ENCODE peak calls at places on chromosome 20, in five cellular contexts. One of them, this sample, is unnamed.

GRCh38 chr20:34111057-34111711 is 859 bp downstream of the EIF2S2 start:
- DNase-seq in fibroblast of mammary gland: peak
- DNase-seq in AG10803: peak
- DNase-seq in epithelial cell of esophagus: peak
- DNase-seq in fibroblast of lung: peak
- DNase-seq in this sample: peak

GRCh38 chr20:19009071-19009688 is 195.6 kb downstream of the SCP2D1 start:
- DNase-seq in AG10803: no peak
- DNase-seq in fibroblast of mammary gland: no peak
- DNase-seq in fibroblast of lung: no peak
- DNase-seq in epithelial cell of esophagus: no peak
- DNase-seq in this sample: peak

GRCh38 chr20:46183768-46184167 is 65.7 kb downstream of the CD40 start:
- DNase-seq in AG10803: no peak
- DNase-seq in fibroblast of mammary gland: no peak
- DNase-seq in fibroblast of lung: no peak
- DNase-seq in epithelial cell of esophagus: no peak
- DNase-seq in this sample: no peak

GRCh38 chr20:60381643-60382400 is 423.6 kb downstream of the CDH26 start:
- DNase-seq in fibroblast of mammary gland: no peak
- DNase-seq in epithelial cell of esophagus: no peak
- DNase-seq in fibroblast of lung: peak
- DNase-seq in AG10803: no peak
- DNase-seq in this sample: no peak

GRCh38 chr20:34143951-34144350 is 31.9 kb upstream of the EIF2S2 start:
- DNase-seq in AG10803: peak
- DNase-seq in fibroblast of mammary gland: peak
- DNase-seq in epithelial cell of esophagus: no peak
- DNase-seq in fibroblast of lung: peak
- DNase-seq in this sample: no peak

GRCh38 chr20:33647603-33648395 is 14.3 kb upstream of the C20orf144 start:
- DNase-seq in epithelial cell of esophagus: no peak
- DNase-seq in fibroblast of lung: peak
- DNase-seq in AG10803: peak
- DNase-seq in fibroblast of mammary gland: peak
- DNase-seq in this sample: peak

GRCh38 chr20:24098886-24099285 is 110.3 kb upstream of the GGTLC1 start:
- DNase-seq in epithelial cell of esophagus: peak
- DNase-seq in fibroblast of mammary gland: peak
- DNase-seq in fibroblast of lung: peak
- DNase-seq in AG10803: peak
- DNase-seq in this sample: no peak

GRCh38 chr20:61120595-61121515 is 131.2 kb upstream of the CDH4 start:
- DNase-seq in epithelial cell of esophagus: peak
- DNase-seq in fibroblast of lung: peak
- DNase-seq in AG10803: peak
- DNase-seq in fibroblast of mammary gland: peak
- DNase-seq in this sample: peak

GRCh38 chr20:47241345-47241781 is 115.1 kb downstream of the ZMYND8 start:
- DNase-seq in epithelial cell of esophagus: no peak
- DNase-seq in fibroblast of mammary gland: peak
- DNase-seq in AG10803: peak
- DNase-seq in fibroblast of lung: peak
- DNase-seq in this sample: no peak

GRCh38 chr20:60242836-60243520 is 284.8 kb downstream of the CDH26 start:
- DNase-seq in epithelial cell of esophagus: peak
- DNase-seq in AG10803: peak
- DNase-seq in fibroblast of mammary gland: peak
- DNase-seq in fibroblast of lung: peak
- DNase-seq in this sample: no peak

GRCh38 chr20:45791668-45792512 is at the start of the genes DNTTIP1 and WFDC3:
- DNase-seq in fibroblast of mammary gland: peak
- DNase-seq in epithelial cell of esophagus: peak
- DNase-seq in AG10803: peak
- DNase-seq in fibroblast of lung: peak
- DNase-seq in this sample: peak

GRCh38 chr20:33076662-33077398 is 2.6 kb upstream of the BPIFB4 start:
- DNase-seq in AG10803: no peak
- DNase-seq in fibroblast of lung: no peak
- DNase-seq in fibroblast of mammary gland: no peak
- DNase-seq in epithelial cell of esophagus: no peak
- DNase-seq in this sample: no peak

GRCh38 chr20:35277127-35277526 is 795 bp downstream of the MMP24OS start:
- DNase-seq in epithelial cell of esophagus: no peak
- DNase-seq in fibroblast of mammary gland: no peak
- DNase-seq in fibroblast of lung: no peak
- DNase-seq in AG10803: no peak
- DNase-seq in this sample: no peak

GRCh38 chr20:52494244-52494643 is 302.7 kb upstream of the ZFP64 start:
- DNase-seq in fibroblast of lung: peak
- DNase-seq in AG10803: peak
- DNase-seq in fibroblast of mammary gland: peak
- DNase-seq in epithelial cell of esophagus: peak
- DNase-seq in this sample: no peak

DNA sequence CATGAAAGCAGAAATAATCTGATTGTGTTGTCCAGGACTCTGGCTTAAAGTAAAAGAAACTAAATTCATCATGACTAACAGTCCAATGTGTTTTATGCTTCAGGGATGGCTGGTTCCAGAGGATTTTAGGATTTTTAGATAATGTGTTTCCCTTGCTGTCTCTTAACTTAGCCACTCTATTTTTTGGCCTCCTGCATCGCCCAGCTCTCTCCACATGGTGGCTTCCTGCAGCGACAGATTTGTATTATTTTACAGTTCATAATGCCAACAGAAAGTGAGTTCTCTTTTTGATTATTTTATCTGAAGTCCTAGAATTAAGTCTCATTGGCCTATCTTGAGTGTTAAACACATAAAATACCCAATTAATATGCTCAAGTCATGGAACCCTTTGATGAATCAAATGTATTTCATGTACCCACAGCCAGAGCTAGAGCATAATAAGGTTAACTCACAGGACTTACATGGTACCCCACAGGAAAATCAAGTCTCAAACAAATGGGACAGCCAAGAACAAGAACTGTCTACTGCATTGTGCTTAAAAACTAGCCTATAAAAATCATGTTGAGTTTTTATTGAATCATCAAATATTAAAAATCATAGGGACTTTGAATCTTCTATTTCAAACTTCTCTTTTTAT is 582.5 kb downstream of the DOK5 start:
- DNase-seq in fibroblast of lung: peak
- DNase-seq in epithelial cell of esophagus: peak
- DNase-seq in fibroblast of mammary gland: peak
- DNase-seq in AG10803: no peak
- DNase-seq in this sample: no peak
- TF ChIP-seq CTCF in fibroblast of lung: no peak
- TF ChIP-seq CTCF in epithelial cell of esophagus: peak
- TF ChIP-seq CTCF in fibroblast of mammary gland: peak
- TF ChIP-seq CTCF in AG10803: no peak
- TF ChIP-seq CTCF in this sample: no peak

GRCh38 chr20:63178889-63179751 is 36.8 kb downstream of the YTHDF1 start:
- DNase-seq in fibroblast of mammary gland: no peak
- DNase-seq in AG10803: no peak
- DNase-seq in fibroblast of lung: no peak
- DNase-seq in epithelial cell of esophagus: peak
- DNase-seq in this sample: no peak

GRCh38 chr20:63176448-63177133 is 39.3 kb downstream of the YTHDF1 start:
- DNase-seq in AG10803: no peak
- DNase-seq in epithelial cell of esophagus: no peak
- DNase-seq in fibroblast of mammary gland: no peak
- DNase-seq in fibroblast of lung: no peak
- DNase-seq in this sample: no peak

GRCh38 chr20:63178445-63178818 is 37.5 kb downstream of the YTHDF1 start:
- DNase-seq in AG10803: no peak
- DNase-seq in fibroblast of lung: no peak
- DNase-seq in fibroblast of mammary gland: no peak
- DNase-seq in epithelial cell of esophagus: no peak
- DNase-seq in this sample: no peak

GRCh38 chr20:63177134-63177784 is 38.7 kb downstream of the YTHDF1 start:
- DNase-seq in fibroblast of lung: no peak
- DNase-seq in AG10803: no peak
- DNase-seq in epithelial cell of esophagus: peak
- DNase-seq in fibroblast of mammary gland: no peak
- DNase-seq in this sample: no peak

DNA sequence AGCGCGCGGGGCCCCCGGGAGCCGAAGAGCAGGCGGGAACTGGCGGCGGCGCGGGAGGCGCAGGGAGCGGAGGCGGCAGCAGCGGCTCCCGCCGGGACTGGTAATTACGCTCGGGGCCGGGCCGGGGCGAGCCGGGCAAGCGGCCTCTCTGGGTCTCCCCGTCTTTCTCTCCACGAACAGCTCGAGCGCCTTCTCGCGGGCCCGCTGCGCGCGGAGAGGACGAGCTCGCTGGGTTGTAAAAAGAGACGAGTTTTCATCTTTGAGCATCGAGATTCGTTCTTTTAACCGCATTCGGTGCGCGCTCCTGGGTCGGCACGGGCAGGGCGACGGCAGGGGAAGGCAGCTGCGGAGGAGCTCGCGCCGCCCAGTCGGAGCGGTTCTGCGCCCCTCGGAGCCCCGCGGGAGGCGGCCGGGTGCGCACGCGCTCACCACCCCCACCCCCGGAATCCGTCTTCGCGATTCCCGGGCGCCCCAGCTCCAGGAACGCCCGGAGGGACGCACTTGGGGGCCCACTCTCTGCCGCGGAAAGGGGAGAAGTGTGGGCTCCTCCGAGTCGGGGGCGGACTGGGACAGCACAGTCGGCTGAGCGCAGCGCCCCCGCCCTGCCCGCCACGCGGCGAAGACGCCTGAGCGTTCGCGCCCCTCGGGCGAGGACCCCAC is 38.0 kb downstream of the YTHDF1 start:
- DNase-seq in AG10803: no peak
- DNase-seq in fibroblast of mammary gland: no peak
- DNase-seq in epithelial cell of esophagus: peak
- DNase-seq in fibroblast of lung: no peak
- DNase-seq in this sample: no peak
- H3K4me3 ChIP-seq in AG10803: no peak
- H3K4me3 ChIP-seq in fibroblast of mammary gland: no peak
- H3K4me3 ChIP-seq in epithelial cell of esophagus: no peak
- H3K4me3 ChIP-seq in fibroblast of lung: no peak
- H3K4me3 ChIP-seq in this sample: peak

DNA sequence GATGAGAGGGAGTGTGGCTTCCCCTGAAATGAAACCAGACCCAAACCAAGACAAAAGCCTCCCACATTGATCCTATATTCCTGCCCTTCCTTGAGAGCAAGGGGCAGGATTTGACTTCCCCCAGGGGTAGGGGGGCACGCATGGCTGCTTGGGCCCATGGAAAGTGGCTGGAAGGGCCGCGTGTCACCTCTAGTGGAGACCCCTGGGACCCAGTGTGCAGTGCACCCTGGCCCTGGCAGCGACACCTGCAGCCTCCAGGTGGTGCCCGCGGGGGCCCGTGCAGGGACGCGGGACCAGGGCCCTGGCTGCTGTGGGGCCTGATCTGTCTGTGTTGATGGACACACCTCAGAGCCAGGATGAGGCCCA is 18.0 kb upstream of the SLCO4A1 start:
- DNase-seq in fibroblast of lung: no peak
- DNase-seq in epithelial cell of esophagus: no peak
- DNase-seq in AG10803: no peak
- DNase-seq in fibroblast of mammary gland: no peak
- DNase-seq in this sample: no peak
- TF ChIP-seq CTCF in fibroblast of lung: no peak
- TF ChIP-seq CTCF in epithelial cell of esophagus: peak
- TF ChIP-seq CTCF in AG10803: no peak
- TF ChIP-seq CTCF in fibroblast of mammary gland: no peak
- TF ChIP-seq CTCF in this sample: no peak

DNA sequence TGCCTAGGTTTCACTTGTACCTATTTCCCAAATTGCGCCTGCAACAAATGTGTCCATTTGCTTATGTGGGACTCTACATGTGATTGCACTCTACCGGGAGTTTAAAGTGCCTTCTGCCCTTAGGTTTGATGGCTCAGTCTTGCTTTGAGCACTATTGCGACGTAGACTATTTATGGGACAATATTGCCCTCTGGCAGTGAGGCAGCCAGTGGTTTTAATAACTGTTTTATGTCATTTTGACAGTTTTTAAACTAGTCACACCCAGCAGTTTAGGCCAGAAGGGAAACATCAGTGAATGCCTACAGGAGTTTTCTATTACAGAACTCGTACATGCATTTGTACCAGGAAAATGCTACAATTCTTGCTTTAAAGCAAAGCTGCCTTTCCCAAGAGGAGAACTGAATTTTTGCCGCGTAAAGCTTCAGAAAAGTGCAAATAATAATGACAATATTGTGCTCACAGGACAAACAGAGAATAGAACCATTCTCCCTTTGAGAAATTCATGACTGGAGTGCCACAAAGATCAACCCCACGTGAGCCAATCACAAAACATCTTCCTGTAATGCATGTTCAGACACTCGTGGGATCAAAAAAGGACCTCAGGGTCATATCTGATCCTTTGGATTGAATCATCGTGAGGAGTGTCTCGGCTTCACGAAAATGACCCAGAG is 813.6 kb downstream of the KIF16B start:
- DNase-seq in AG10803: peak
- DNase-seq in epithelial cell of esophagus: peak
- DNase-seq in fibroblast of lung: no peak
- DNase-seq in fibroblast of mammary gland: no peak
- DNase-seq in this sample: no peak
- H3K4me3 ChIP-seq in AG10803: no peak
- H3K4me3 ChIP-seq in epithelial cell of esophagus: no peak
- H3K4me3 ChIP-seq in fibroblast of lung: no peak
- H3K4me3 ChIP-seq in fibroblast of mammary gland: no peak
- H3K4me3 ChIP-seq in this sample: no peak

DNA sequence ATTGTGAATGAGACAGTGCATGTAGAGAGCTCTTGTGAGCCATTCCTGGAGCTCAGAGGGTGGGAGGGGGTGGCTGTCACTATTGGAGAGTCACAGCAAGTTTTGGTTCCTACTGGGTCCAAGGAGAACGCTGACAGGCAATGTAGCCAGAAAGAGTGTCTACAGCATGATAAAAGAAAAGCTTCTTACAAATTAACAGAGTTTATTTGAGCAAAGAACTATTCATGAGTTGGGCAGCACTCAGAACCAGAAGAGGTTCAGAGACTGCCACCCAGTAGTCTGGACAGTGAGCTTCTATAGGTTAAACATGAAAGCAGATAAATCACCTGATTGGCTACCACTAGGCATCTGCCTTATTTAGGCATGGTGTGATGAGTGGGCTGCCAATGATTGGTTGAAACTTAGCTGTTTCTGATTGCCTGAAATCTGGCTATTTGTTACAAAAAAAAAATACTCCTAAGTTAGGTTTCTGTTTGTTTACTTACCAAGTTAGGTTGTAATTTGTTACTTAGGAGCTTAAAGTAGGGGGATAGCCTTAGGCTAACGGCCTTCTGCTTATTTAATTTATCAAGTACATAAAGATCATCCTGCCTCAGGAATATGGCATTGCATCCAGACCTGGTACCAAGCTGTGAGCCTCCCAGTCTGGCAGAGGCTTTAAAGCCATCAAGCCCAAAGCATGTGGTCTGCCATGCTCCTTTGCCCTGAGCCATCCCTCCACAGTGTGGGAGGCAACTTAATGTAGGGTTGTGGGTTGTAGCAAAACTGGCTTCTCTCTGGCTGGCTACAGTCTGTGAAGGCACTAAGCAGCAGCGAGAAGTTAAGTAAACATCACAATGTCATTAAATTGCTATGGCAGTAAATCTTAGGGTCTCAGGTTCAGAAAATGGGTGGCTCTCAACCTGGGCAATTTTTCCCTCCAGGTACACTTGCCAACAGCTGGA is 473.2 kb downstream of the PREX1 start:
- DNase-seq in fibroblast of mammary gland: no peak
- DNase-seq in epithelial cell of esophagus: no peak
- DNase-seq in AG10803: no peak
- DNase-seq in fibroblast of lung: no peak
- DNase-seq in this sample: no peak
- TF ChIP-seq CTCF in fibroblast of mammary gland: no peak
- TF ChIP-seq CTCF in epithelial cell of esophagus: no peak
- TF ChIP-seq CTCF in AG10803: no peak
- TF ChIP-seq CTCF in fibroblast of lung: no peak
- TF ChIP-seq CTCF in this sample: no peak

This sample was measured in coronary artery.